ENCODE peak calls at places on chromosomes 12 and 14, in nine cellular contexts. L, S, A, B, E, D, P, T and Q are unnamed samples.

GRCh38 chr12:53160000-53160399 is 20.5 kb upstream of the ZNF740 start:
- DNase-seq in L (no peak), S (no peak), A (no peak), B (no peak), E (no peak), D (no peak), P (no peak), T (no peak), Q (no peak)

GRCh38 chr12:68240975-68241374 is 12.4 kb downstream of the IL22 start:
- DNase-seq in L (no peak), S (peak; percentile 55), A (no peak), B (no peak), E (peak; percentile 20), D (peak; percentile 56), P (no peak), T (no peak), Q (no peak)

GRCh38 chr12:84077692-84078091 is 834.9 kb downstream of the SLC6A15 start:
- DNase-seq in L (no peak), S (no peak), A (no peak), B (no peak), E (no peak), D (no peak), P (no peak), T (no peak), Q (no peak)

GRCh38 chr14:79483472-79483871 is 727.8 kb downstream of the DIO2 start:
- DNase-seq in L (peak; percentile 9), S (no peak), A (no peak), B (no peak), E (no peak), D (peak; percentile 8), P (no peak), T (no peak), Q (no peak)

GRCh38 chr12:116647802-116648201 is 88.6 kb downstream of the MAP1LC3B2 start:
- DNase-seq in L (no peak), S (no peak), A (no peak), B (no peak), E (no peak), D (no peak), P (no peak), T (no peak), Q (no peak)

GRCh38 chr14:24310666-24311604 is at the start of gene LTB4R:
- DNase-seq in L (peak; percentile 42), S (no peak), A (peak; percentile 74), B (no peak), E (peak; percentile 83), D (peak; percentile 64), P (peak; percentile 37), T (peak; percentile 78), Q (peak; percentile 47)

GRCh38 chr14:103427485-103428443 is 42.5 kb downstream of the MARK3 start:
- DNase-seq in L (peak; percentile 96), S (peak; percentile 43), A (no peak), B (no peak), E (no peak), D (peak; percentile 93), P (no peak), T (peak; percentile 19), Q (no peak)

GRCh38 chr12:48973992-48974673 is 2.6 kb upstream of the WNT10B start:
- DNase-seq in L (no peak), S (no peak), A (no peak), B (peak; percentile 80), E (peak; percentile 60), D (peak; percentile 75), P (no peak), T (peak; percentile 82), Q (no peak)

GRCh38 chr12:3491938-3492867 is 1.2 kb downstream of the PRMT8 start:
- DNase-seq in L (peak; percentile 20), S (no peak), A (no peak), B (peak; percentile 95), E (peak; percentile 47), D (peak; percentile 88), P (no peak), T (peak; percentile 84), Q (peak; percentile 19)